ENCODE peak calls at places on chromosomes 12 and 14, in nine cellular contexts. One of them, this sample, is unnamed. For H3K9me3 and H3K4me1, the result is how much of the 10 kb centered on the place peaks cover.

GRCh38 chr14:64060199-64060545 is 207.4 kb downstream of the SYNE2 start:
- DNase-seq in SK-N-SH: no peak
- DNase-seq in tibial artery: no peak
- DNase-seq in Peyer's patch: no peak
- DNase-seq in right lobe of liver: no peak
- DNase-seq in fibroblast of lung: no peak
- DNase-seq in HCT116: no peak
- DNase-seq in HepG2: no peak
- DNase-seq in heart left ventricle: no peak
- DNase-seq in this sample: no peak

GRCh38 chr12:116048886-116049285 is 228.6 kb downstream of the MED13L start:
- DNase-seq in SK-N-SH: no peak
- DNase-seq in tibial artery: no peak
- DNase-seq in Peyer's patch: no peak
- DNase-seq in right lobe of liver: no peak
- DNase-seq in fibroblast of lung: peak
- DNase-seq in HCT116: no peak
- DNase-seq in HepG2: no peak
- DNase-seq in heart left ventricle: no peak
- DNase-seq in this sample: no peak

GRCh38 chr12:52120951-52121847 is 41.7 kb downstream of the SMIM41 start:
- DNase-seq in SK-N-SH: peak
- DNase-seq in tibial artery: no peak
- DNase-seq in Peyer's patch: no peak
- DNase-seq in right lobe of liver: no peak
- DNase-seq in fibroblast of lung: peak
- DNase-seq in HCT116: no peak
- DNase-seq in HepG2: no peak
- DNase-seq in heart left ventricle: no peak
- DNase-seq in this sample: no peak

GRCh38 chr12:116818341-116818856 is 62.8 kb downstream of the HRK start:
- DNase-seq in SK-N-SH: peak
- DNase-seq in tibial artery: peak
- DNase-seq in Peyer's patch: peak
- DNase-seq in right lobe of liver: peak
- DNase-seq in fibroblast of lung: peak
- DNase-seq in HCT116: no peak
- DNase-seq in HepG2: no peak
- DNase-seq in heart left ventricle: peak
- DNase-seq in this sample: no peak

GRCh38 chr14:102768223-102769048 is 8.8 kb upstream of the TRAF3 start:
- DNase-seq in SK-N-SH: no peak
- DNase-seq in tibial artery: no peak
- DNase-seq in Peyer's patch: peak
- DNase-seq in right lobe of liver: no peak
- DNase-seq in fibroblast of lung: no peak
- DNase-seq in HCT116: no peak
- DNase-seq in HepG2: no peak
- DNase-seq in heart left ventricle: no peak
- DNase-seq in this sample: no peak

GRCh38 chr14:61568572-61569011 is 126.7 kb upstream of the HIF1A start:
- DNase-seq in SK-N-SH: no peak
- DNase-seq in tibial artery: no peak
- DNase-seq in Peyer's patch: peak
- DNase-seq in right lobe of liver: peak
- DNase-seq in fibroblast of lung: no peak
- DNase-seq in HCT116: no peak
- DNase-seq in HepG2: no peak
- DNase-seq in heart left ventricle: peak
- DNase-seq in this sample: no peak

GRCh38 chr12:53298154-53298553 is 1.3 kb upstream of the MYG1 start:
- DNase-seq in SK-N-SH: no peak
- DNase-seq in tibial artery: no peak
- DNase-seq in Peyer's patch: no peak
- DNase-seq in right lobe of liver: no peak
- DNase-seq in fibroblast of lung: peak
- DNase-seq in HCT116: no peak
- DNase-seq in HepG2: no peak
- DNase-seq in heart left ventricle: no peak
- DNase-seq in this sample: no peak

GRCh38 chr12:32706337-32707024 is 27.4 kb downstream of the DNM1L start:
- DNase-seq in SK-N-SH: no peak
- DNase-seq in tibial artery: no peak
- DNase-seq in Peyer's patch: no peak
- DNase-seq in right lobe of liver: no peak
- DNase-seq in fibroblast of lung: no peak
- DNase-seq in HCT116: no peak
- DNase-seq in HepG2: no peak
- DNase-seq in heart left ventricle: no peak
- DNase-seq in this sample: no peak

GRCh38 chr12:86634706-86635410 is 378.7 kb upstream of the MGAT4C start:
- DNase-seq in SK-N-SH: no peak
- DNase-seq in tibial artery: no peak
- DNase-seq in Peyer's patch: no peak
- DNase-seq in right lobe of liver: no peak
- DNase-seq in fibroblast of lung: peak
- DNase-seq in HCT116: no peak
- DNase-seq in HepG2: no peak
- DNase-seq in heart left ventricle: no peak
- DNase-seq in this sample: no peak

GRCh38 chr14:92190768-92191167 is 69.0 kb downstream of the CPSF2 start:
- DNase-seq in SK-N-SH: no peak
- DNase-seq in tibial artery: no peak
- DNase-seq in Peyer's patch: no peak
- DNase-seq in right lobe of liver: no peak
- DNase-seq in fibroblast of lung: no peak
- DNase-seq in HCT116: no peak
- DNase-seq in HepG2: no peak
- DNase-seq in heart left ventricle: no peak
- DNase-seq in this sample: no peak

GRCh38 chr14:69464829-69465228 is 19.7 kb upstream of the PLEKHD1 start:
- DNase-seq in SK-N-SH: peak
- DNase-seq in tibial artery: no peak
- DNase-seq in Peyer's patch: no peak
- DNase-seq in right lobe of liver: no peak
- DNase-seq in fibroblast of lung: peak
- DNase-seq in HCT116: no peak
- DNase-seq in HepG2: no peak
- DNase-seq in heart left ventricle: no peak
- DNase-seq in this sample: no peak

GRCh38 chr14:100268591-100269207 is 29.8 kb downstream of the YY1 start:
- DNase-seq in SK-N-SH: no peak
- DNase-seq in tibial artery: no peak
- DNase-seq in Peyer's patch: no peak
- DNase-seq in right lobe of liver: no peak
- DNase-seq in fibroblast of lung: no peak
- DNase-seq in HCT116: no peak
- DNase-seq in HepG2: peak
- DNase-seq in heart left ventricle: no peak
- DNase-seq in this sample: no peak

GRCh38 chr12:26721800-26722199 is 111.2 kb downstream of the ITPR2 start:
- DNase-seq in SK-N-SH: no peak
- DNase-seq in tibial artery: no peak
- DNase-seq in Peyer's patch: no peak
- DNase-seq in right lobe of liver: no peak
- DNase-seq in fibroblast of lung: no peak
- DNase-seq in HCT116: no peak
- DNase-seq in HepG2: no peak
- DNase-seq in heart left ventricle: no peak
- DNase-seq in this sample: no peak

GRCh38 chr12:103241184-103241583 is 254.6 kb downstream of the C12orf42 start:
- DNase-seq in SK-N-SH: no peak
- DNase-seq in tibial artery: no peak
- DNase-seq in Peyer's patch: no peak
- DNase-seq in right lobe of liver: no peak
- DNase-seq in fibroblast of lung: no peak
- DNase-seq in HCT116: no peak
- DNase-seq in HepG2: no peak
- DNase-seq in heart left ventricle: no peak
- DNase-seq in this sample: no peak

GRCh38 chr14:68247867-68248266 is 428.3 kb downstream of the RAD51B start:
- DNase-seq in SK-N-SH: no peak
- DNase-seq in tibial artery: peak
- DNase-seq in Peyer's patch: peak
- DNase-seq in right lobe of liver: peak
- DNase-seq in fibroblast of lung: no peak
- DNase-seq in HCT116: no peak
- DNase-seq in HepG2: no peak
- DNase-seq in heart left ventricle: no peak
- DNase-seq in this sample: no peak

GRCh38 chr12:127054531-127054930 is 1212.4 kb upstream of the TMEM132C start:
- DNase-seq in SK-N-SH: no peak
- DNase-seq in tibial artery: no peak
- DNase-seq in Peyer's patch: no peak
- DNase-seq in right lobe of liver: no peak
- DNase-seq in fibroblast of lung: peak
- DNase-seq in HCT116: no peak
- DNase-seq in HepG2: no peak
- DNase-seq in heart left ventricle: no peak
- DNase-seq in this sample: no peak

GRCh38 chr12:95815635-95816212 is 25.2 kb upstream of the NTN4 start:
- DNase-seq in SK-N-SH: peak
- DNase-seq in tibial artery: no peak
- DNase-seq in Peyer's patch: no peak
- DNase-seq in right lobe of liver: no peak
- DNase-seq in fibroblast of lung: peak
- DNase-seq in HCT116: no peak
- DNase-seq in HepG2: peak
- DNase-seq in heart left ventricle: no peak
- DNase-seq in this sample: no peak

GRCh38 chr12:47205532-47206449 is 126.0 kb upstream of the AMIGO2 start:
- DNase-seq in SK-N-SH: no peak
- DNase-seq in tibial artery: no peak
- DNase-seq in Peyer's patch: no peak
- DNase-seq in right lobe of liver: no peak
- DNase-seq in fibroblast of lung: no peak
- DNase-seq in HCT116: no peak
- DNase-seq in HepG2: no peak
- DNase-seq in heart left ventricle: no peak
- DNase-seq in this sample: no peak

GRCh38 chr12:2753536-2753935 is 41.2 kb upstream of the FKBP4 start:
- DNase-seq in SK-N-SH: no peak
- DNase-seq in tibial artery: no peak
- DNase-seq in Peyer's patch: no peak
- DNase-seq in right lobe of liver: no peak
- DNase-seq in fibroblast of lung: no peak
- DNase-seq in HCT116: no peak
- DNase-seq in HepG2: no peak
- DNase-seq in heart left ventricle: no peak
- DNase-seq in this sample: no peak

DNA sequence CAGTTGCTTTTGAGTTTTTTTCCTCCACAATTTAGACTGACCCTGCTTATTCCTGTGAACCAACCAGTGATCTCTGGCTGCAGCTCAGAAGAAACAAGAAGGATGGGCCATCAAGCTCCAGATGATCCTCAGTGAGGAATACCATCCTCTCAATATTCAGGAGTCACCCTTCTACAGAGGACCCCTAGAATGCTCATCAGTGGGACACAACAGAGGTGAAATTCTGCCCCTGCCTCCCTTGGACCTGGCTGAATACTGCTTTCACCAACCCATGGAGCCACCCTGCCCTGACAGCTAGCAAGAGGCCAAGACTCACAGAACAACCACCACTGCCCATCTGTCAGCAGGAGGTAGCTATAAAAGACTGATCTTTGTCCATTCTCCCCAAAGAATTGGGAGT is 9.2 kb upstream of the DHRS2 start:
- DNase-seq in SK-N-SH: no peak
- DNase-seq in tibial artery: no peak
- DNase-seq in Peyer's patch: no peak
- DNase-seq in right lobe of liver: no peak
- DNase-seq in fibroblast of lung: no peak
- DNase-seq in HCT116: no peak
- DNase-seq in HepG2: no peak
- DNase-seq in heart left ventricle: no peak
- DNase-seq in this sample: no peak
- H3K9me3 ChIP-seq in SK-N-SH: under half
- H3K9me3 ChIP-seq in tibial artery: under half
- H3K9me3 ChIP-seq in Peyer's patch: under half
- H3K9me3 ChIP-seq in right lobe of liver: under half
- H3K9me3 ChIP-seq in fibroblast of lung: under half
- H3K9me3 ChIP-seq in HCT116: under half
- H3K9me3 ChIP-seq in HepG2: under half
- H3K9me3 ChIP-seq in heart left ventricle: under half
- H3K9me3 ChIP-seq in this sample: under half

GRCh38 chr14:51538973-51539372 is 112.7 kb upstream of the FRMD6 start:
- DNase-seq in SK-N-SH: no peak
- DNase-seq in tibial artery: no peak
- DNase-seq in Peyer's patch: no peak
- DNase-seq in right lobe of liver: no peak
- DNase-seq in fibroblast of lung: no peak
- DNase-seq in HCT116: no peak
- DNase-seq in HepG2: no peak
- DNase-seq in heart left ventricle: no peak
- DNase-seq in this sample: no peak
- H3K4me1 ChIP-seq in SK-N-SH: under half
- H3K4me1 ChIP-seq in tibial artery: under half
- H3K4me1 ChIP-seq in Peyer's patch: under half
- H3K4me1 ChIP-seq in right lobe of liver: under half
- H3K4me1 ChIP-seq in fibroblast of lung: under half
- H3K4me1 ChIP-seq in HCT116: under half
- H3K4me1 ChIP-seq in HepG2: under half
- H3K4me1 ChIP-seq in heart left ventricle: under half
- H3K4me1 ChIP-seq in this sample: under half

GRCh38 chr14:106224694-106224971 is 698.2 kb downstream of the TMEM121 start:
- DNase-seq in SK-N-SH: no peak
- DNase-seq in tibial artery: no peak
- DNase-seq in Peyer's patch: no peak
- DNase-seq in right lobe of liver: no peak
- DNase-seq in fibroblast of lung: no peak
- DNase-seq in HCT116: no peak
- DNase-seq in HepG2: no peak
- DNase-seq in heart left ventricle: no peak
- DNase-seq in this sample: no peak
- H3K9me3 ChIP-seq in SK-N-SH: under half
- H3K9me3 ChIP-seq in tibial artery: under half
- H3K9me3 ChIP-seq in Peyer's patch: under half
- H3K9me3 ChIP-seq in right lobe of liver: under half
- H3K9me3 ChIP-seq in fibroblast of lung: under half
- H3K9me3 ChIP-seq in HCT116: under half
- H3K9me3 ChIP-seq in HepG2: under half
- H3K9me3 ChIP-seq in heart left ventricle: under half
- H3K9me3 ChIP-seq in this sample: under half

GRCh38 chr12:20602671-20603402 is 92.3 kb upstream of the SLCO1C1 start:
- DNase-seq in SK-N-SH: no peak
- DNase-seq in tibial artery: no peak
- DNase-seq in Peyer's patch: no peak
- DNase-seq in right lobe of liver: no peak
- DNase-seq in fibroblast of lung: peak
- DNase-seq in HCT116: no peak
- DNase-seq in HepG2: no peak
- DNase-seq in heart left ventricle: no peak
- DNase-seq in this sample: no peak
- H3K4me1 ChIP-seq in SK-N-SH: under half
- H3K4me1 ChIP-seq in tibial artery: under half
- H3K4me1 ChIP-seq in Peyer's patch: under half
- H3K4me1 ChIP-seq in right lobe of liver: under half
- H3K4me1 ChIP-seq in fibroblast of lung: under half
- H3K4me1 ChIP-seq in HCT116: under half
- H3K4me1 ChIP-seq in HepG2: under half
- H3K4me1 ChIP-seq in heart left ventricle: under half
- H3K4me1 ChIP-seq in this sample: under half

GRCh38 chr12:34294137-34294536 is 271.8 kb downstream of the ALG10 start:
- DNase-seq in SK-N-SH: no peak
- DNase-seq in tibial artery: peak
- DNase-seq in Peyer's patch: no peak
- DNase-seq in right lobe of liver: peak
- DNase-seq in fibroblast of lung: no peak
- DNase-seq in HCT116: no peak
- DNase-seq in HepG2: no peak
- DNase-seq in heart left ventricle: no peak
- DNase-seq in this sample: no peak
- H3K9me3 ChIP-seq in SK-N-SH: under half
- H3K9me3 ChIP-seq in tibial artery: under half
- H3K9me3 ChIP-seq in Peyer's patch: under half
- H3K9me3 ChIP-seq in right lobe of liver: under half
- H3K9me3 ChIP-seq in fibroblast of lung: under half
- H3K9me3 ChIP-seq in HCT116: under half
- H3K9me3 ChIP-seq in HepG2: under half
- H3K9me3 ChIP-seq in heart left ventricle: under half
- H3K9me3 ChIP-seq in this sample: under half